ENCODE peak calls at places on chromosomes 2 and 18, in seven cellular contexts. A is HL-60, S is heart left ventricle, R is endothelial cell of umbilical vein, E is small intestine, Q is SK-N-SH, H is fibroblast of lung. P is an unnamed sample.

GRCh38 chr2:99695121-99695773 is 205.4 kb upstream of the REV1 start:
- DNase-seq in A (no peak), S (no peak), R (no peak), E (no peak), Q (no peak), H (no peak), P (no peak)

GRCh38 chr2:169081551-169081950 is 12.2 kb downstream of the DHRS9 start:
- DNase-seq in A (no peak), S (no peak), R (no peak), E (no peak), Q (no peak), H (peak; percentile 51), P (no peak)

GRCh38 chr2:23659773-23660172 is 267.1 kb downstream of the ATAD2B start:
- DNase-seq in A (no peak), S (no peak), R (no peak), E (no peak), Q (no peak), H (no peak), P (no peak)

GRCh38 chr2:69499242-69499641 is 62.0 kb upstream of the NFU1 start:
- DNase-seq in A (no peak), S (no peak), R (no peak), E (no peak), Q (no peak), H (no peak), P (no peak)

GRCh38 chr2:19649107-19649506 is 252.7 kb downstream of the TTC32 start:
- DNase-seq in A (no peak), S (no peak), R (no peak), E (no peak), Q (no peak), H (peak; percentile 79), P (no peak)

GRCh38 chr2:218444692-218445357 is 25.9 kb downstream of the VIL1 start:
- DNase-seq in A (no peak), S (no peak), R (no peak), E (peak; percentile 99), Q (no peak), H (no peak), P (peak; percentile 79)

GRCh38 chr2:233855345-233855744 is 1.0 kb upstream of the HJURP start:
- DNase-seq in A (no peak), S (no peak), R (no peak), E (no peak), Q (no peak), H (no peak), P (no peak)

GRCh38 chr2:172380436-172381274 is 46.7 kb upstream of the ITGA6 start:
- DNase-seq in A (peak; percentile 73), S (no peak), R (peak; percentile 54), E (no peak), Q (no peak), H (peak; percentile 74), P (no peak)

GRCh38 chr18:9804517-9805104 is 81.2 kb upstream of the TXNDC2 start:
- DNase-seq in A (no peak), S (peak; percentile 75), R (no peak), E (no peak), Q (no peak), H (no peak), P (no peak)

GRCh38 chr2:226583715-226584114 is 215.9 kb downstream of the IRS1 start:
- DNase-seq in A (no peak), S (no peak), R (peak; percentile 60), E (peak; percentile 71), Q (no peak), H (peak; percentile 92), P (peak; percentile 72)

GRCh38 chr2:3125761-3126130 is 251.9 kb downstream of the EIPR1 start:
- DNase-seq in A (no peak), S (no peak), R (no peak), E (no peak), Q (no peak), H (no peak), P (no peak)

GRCh38 chr2:108243566-108243965 is 3.8 kb downstream of the SULT1C3 start:
- DNase-seq in A (no peak), S (no peak), R (no peak), E (no peak), Q (no peak), H (no peak), P (no peak)

GRCh38 chr2:221203138-221203537 is 369.0 kb downstream of the EPHA4 start:
- DNase-seq in A (no peak), S (no peak), R (no peak), E (no peak), Q (no peak), H (no peak), P (no peak)

GRCh38 chr18:5895886-5896740 is 791 bp upstream of the TMEM200C start:
- DNase-seq in A (no peak), S (peak; percentile 53), R (no peak), E (no peak), Q (peak; percentile 72), H (peak; percentile 76), P (peak; percentile 69)

GRCh38 chr2:8629402-8629801 is 52.5 kb upstream of the ID2 start:
- DNase-seq in A (no peak), S (no peak), R (no peak), E (no peak), Q (no peak), H (no peak), P (no peak)

GRCh38 chr2:99845291-99845690 is 297.1 kb downstream of the AFF3 start:
- DNase-seq in A (no peak), S (no peak), R (no peak), E (no peak), Q (no peak), H (peak; percentile 48), P (no peak)

GRCh38 chr2:16525265-16525887 is 140.3 kb downstream of the CYRIA start:
- DNase-seq in A (peak; percentile 18), S (no peak), R (peak; percentile 25), E (peak; percentile 16), Q (peak; percentile 37), H (no peak), P (peak; percentile 25)

GRCh38 chr2:140990416-140990815 is 1140.4 kb downstream of the LRP1B start:
- DNase-seq in A (no peak), S (no peak), R (no peak), E (no peak), Q (no peak), H (peak; percentile 86), P (no peak)

GRCh38 chr2:99636432-99637034 is 146.7 kb upstream of the REV1 start:
- DNase-seq in A (no peak), S (peak; percentile 95), R (no peak), E (no peak), Q (peak; percentile 91), H (no peak), P (no peak)

GRCh38 chr2:118032169-118033013 is 18.5 kb upstream of the CCDC93 start:
- DNase-seq in A (no peak), S (no peak), R (peak; percentile 36), E (peak; percentile 45), Q (peak; percentile 53), H (peak; percentile 17), P (peak; percentile 69)

DNA sequence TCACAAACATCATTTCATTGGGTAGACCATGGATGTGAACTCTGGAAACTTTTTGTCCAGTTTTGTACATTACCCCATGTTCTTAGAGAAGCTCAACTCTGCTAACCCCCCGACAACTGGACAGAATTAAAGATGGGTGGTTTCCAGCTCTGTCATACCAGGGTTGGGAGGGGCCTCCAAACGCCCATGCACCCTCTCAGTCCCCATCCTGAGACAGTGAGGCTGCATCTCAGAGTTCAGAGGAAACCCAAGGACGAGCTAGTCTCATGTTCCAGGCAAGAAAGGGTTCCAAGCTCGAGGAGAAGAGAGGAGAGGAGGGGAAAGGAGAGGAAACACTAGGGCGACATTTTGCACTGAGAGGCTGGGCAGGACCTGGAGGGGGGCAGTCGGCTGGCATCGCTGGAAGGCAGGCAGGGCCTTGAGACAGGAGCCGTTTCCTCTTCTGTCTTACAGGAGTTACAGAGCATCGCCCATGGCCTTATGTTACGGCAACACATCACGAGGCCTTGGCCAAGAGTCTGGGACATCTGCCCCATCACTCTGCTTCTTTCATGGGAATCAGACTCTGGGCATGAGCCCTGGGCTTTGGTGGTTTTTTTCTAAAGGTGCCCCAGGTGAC is 16.4 kb downstream of the MAL start:
- DNase-seq in A (no peak), S (no peak), R (no peak), E (no peak), Q (no peak), H (no peak), P (no peak)
- H3K27ac ChIP-seq in A (no peak overlapping the region), S (no peak overlapping the region), R (no peak overlapping the region), E (no peak overlapping the region), Q (no peak overlapping the region), H (no peak overlapping the region), P (no peak overlapping the region)

GRCh38 chr2:186716004-186716403 is 22.1 kb downstream of the FAM171B start:
- DNase-seq in A (no peak), S (no peak), R (no peak), E (no peak), Q (no peak), H (no peak), P (no peak)

GRCh38 chr2:186716899-186717811 is 23.3 kb downstream of the FAM171B start:
- DNase-seq in A (no peak), S (no peak), R (no peak), E (no peak), Q (no peak), H (no peak), P (no peak)

GRCh38 chr2:186718895-186719294 is 25.0 kb downstream of the FAM171B start:
- DNase-seq in A (no peak), S (no peak), R (no peak), E (no peak), Q (no peak), H (no peak), P (no peak)

GRCh38 chr2:186714611-186715010 is 20.8 kb downstream of the FAM171B start:
- DNase-seq in A (no peak), S (no peak), R (no peak), E (no peak), Q (no peak), H (no peak), P (no peak)

DNA sequence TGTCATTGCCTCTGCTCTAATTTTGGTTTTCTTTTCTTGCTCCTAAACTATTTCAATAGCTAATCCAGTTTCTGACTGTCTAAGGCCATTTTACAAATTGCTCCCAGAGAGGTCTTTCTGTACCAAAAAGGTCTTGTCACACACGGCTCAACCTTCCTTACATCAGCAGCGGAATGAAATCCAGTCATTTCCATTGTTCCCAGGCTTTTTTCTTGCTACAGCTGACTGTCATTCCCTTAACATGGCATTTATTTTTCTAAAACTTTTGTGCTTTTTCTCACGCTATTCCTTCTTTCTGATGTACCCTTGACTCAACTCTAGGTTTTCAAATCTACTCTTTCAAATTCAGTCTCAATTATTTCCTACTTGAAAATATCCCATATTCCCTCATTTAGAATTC is 24.3 kb downstream of the FAM171B start:
- DNase-seq in A (no peak), S (no peak), R (no peak), E (no peak), Q (no peak), H (no peak), P (no peak)
- H3K27ac ChIP-seq in A (no peak overlapping the region), S (no peak overlapping the region), R (no peak overlapping the region), E (no peak overlapping the region), Q (no peak overlapping the region), H (no peak overlapping the region), P (no peak overlapping the region)

DNA sequence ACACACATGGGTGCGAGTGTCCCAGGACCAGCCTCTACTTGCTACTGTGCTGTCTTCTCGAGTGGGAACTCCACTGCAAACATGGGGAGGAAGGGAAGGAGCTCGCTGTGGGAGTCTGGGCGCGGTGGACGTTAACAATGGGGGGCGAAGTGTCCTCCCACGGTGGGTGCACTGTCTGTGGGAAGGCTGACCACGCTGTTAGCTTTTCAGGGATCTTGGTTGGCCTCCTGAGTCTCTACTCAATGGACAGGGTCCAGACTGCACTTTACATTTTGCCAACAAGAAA is 146.7 kb downstream of the MBP start:
- DNase-seq in A (no peak), S (no peak), R (no peak), E (no peak), Q (no peak), H (no peak), P (no peak)
- H3K27ac ChIP-seq in A (no peak overlapping the region), S (no peak overlapping the region), R (no peak overlapping the region), E (no peak overlapping the region), Q (no peak overlapping the region), H (no peak overlapping the region), P (no peak overlapping the region)

GRCh38 chr2:138245309-138245708 is 256.3 kb upstream of the SPOPL start:
- DNase-seq in A (no peak), S (no peak), R (no peak), E (no peak), Q (no peak), H (no peak), P (no peak)
- H3K27ac ChIP-seq in A (no peak overlapping the region), S (no peak overlapping the region), R (no peak overlapping the region), E (no peak overlapping the region), Q (no peak overlapping the region), H (no peak overlapping the region), P (no peak overlapping the region)

P was measured in hepatocyte.